ENCODE peak calls at places on chromosomes 5 and 9, in eight cellular contexts. G, Z, M, I, D, E, R and Y are unnamed samples.

GRCh38 chr5:123142957-123143356 is 53.9 kb downstream of the PRDM6 start:
- DNase-seq in Z (no peak), M (no peak), E (no peak), I (no peak), R (no peak), D (no peak), G (no peak), Y (no peak)

GRCh38 chr5:127980843-127981242 is 102.7 kb upstream of the SLC12A2 start:
- DNase-seq in Z (no peak), E (no peak), R (no peak), G (no peak), M (no peak), D (no peak), I (no peak), Y (no peak)

GRCh38 chr5:167764650-167765289 is 526.7 kb upstream of the WWC1 start:
- DNase-seq in Z (no peak), G (no peak), M (no peak), R (no peak), I (peak; percentile 23), E (no peak), D (no peak), Y (no peak)

GRCh38 chr9:33318781-33319180 is 28.5 kb downstream of the NFX1 start:
- DNase-seq in D (no peak), G (no peak), M (no peak), R (no peak), Z (no peak), E (no peak), I (no peak), Y (no peak)

GRCh38 chr5:69217154-69217731 is 17.4 kb upstream of the CDK7 start:
- DNase-seq in Z (no peak), E (no peak), R (peak; percentile 94), M (peak; percentile 89), D (no peak), I (no peak), G (no peak), Y (no peak)

GRCh38 chr5:151449288-151449687 is 1.9 kb downstream of the SLC36A1 start:
- DNase-seq in D (no peak), R (no peak), E (no peak), M (no peak), I (no peak), Z (no peak), G (no peak), Y (no peak)

GRCh38 chr9:135448570-135449180 is 30.9 kb upstream of the PPP1R26 start:
- DNase-seq in I (no peak), E (no peak), M (no peak), R (no peak), G (peak; percentile 27), Z (no peak), D (peak; percentile 31), Y (no peak)

GRCh38 chr5:127887282-127887681 is 184.1 kb downstream of the CCDC192 start:
- DNase-seq in D (no peak), G (no peak), Z (no peak), E (no peak), R (no peak), I (peak; percentile 13), M (no peak), Y (peak; percentile 8)

GRCh38 chr5:178116406-178116885 is 3.1 kb downstream of the N4BP3 start:
- DNase-seq in Z (no peak), R (peak; percentile 22), E (peak; percentile 79), I (no peak), D (no peak), M (no peak), G (no peak), Y (no peak)

GRCh38 chr9:69023650-69024049 is 9.7 kb upstream of the PRKACG start:
- DNase-seq in Z (no peak), I (no peak), D (no peak), G (no peak), E (no peak), R (no peak), M (no peak), Y (no peak)

GRCh38 chr5:9613360-9613759 is 16.8 kb downstream of the TAS2R1 start:
- DNase-seq in E (no peak), G (no peak), I (no peak), M (no peak), D (no peak), R (no peak), Z (no peak), Y (no peak)

GRCh38 chr9:9846538-9846937 is 766.3 kb downstream of the PTPRD start:
- DNase-seq in D (no peak), Z (no peak), E (no peak), I (no peak), M (no peak), G (no peak), R (no peak), Y (no peak)

GRCh38 chr9:130354806-130355205 is 89.2 kb downstream of the HMCN2 start:
- DNase-seq in M (no peak), E (no peak), R (no peak), G (no peak), Z (no peak), D (no peak), I (no peak), Y (no peak)

GRCh38 chr5:65867509-65868195 is 58.7 kb upstream of the ERBIN start:
- DNase-seq in M (no peak), R (no peak), Z (no peak), I (peak; percentile 66), E (no peak), G (no peak), D (no peak), Y (no peak)

GRCh38 chr9:23683021-23683431 is 143.0 kb downstream of the ELAVL2 start:
- DNase-seq in R (no peak), D (no peak), E (no peak), I (peak; percentile 11), G (no peak), Z (no peak), M (no peak), Y (peak; percentile 39)

GRCh38 chr9:127452481-127453092 is 1.3 kb downstream of the LRSAM1 start:
- DNase-seq in Z (no peak), G (no peak), M (no peak), I (no peak), D (no peak), E (no peak), R (no peak), Y (no peak)

GRCh38 chr5:93053825-93054224 is 527.2 kb downstream of the NR2F1-AS1 start:
- DNase-seq in R (no peak), E (no peak), M (no peak), Z (peak; percentile 55), I (no peak), G (no peak), D (no peak), Y (no peak)

GRCh38 chr5:100803391-100803790 is 99.7 kb downstream of the ST8SIA4 start:
- DNase-seq in G (no peak), I (no peak), R (no peak), M (no peak), E (no peak), D (peak; percentile 9), Z (peak; percentile 24), Y (no peak)

GRCh38 chr5:9947231-9947693 is 302.4 kb downstream of the ATPSCKMT start:
- DNase-seq in G (no peak), M (no peak), R (no peak), D (no peak), Z (no peak), E (no peak), I (peak; percentile 87), Y (no peak)

GRCh38 chr5:154541553-154541952 is 63.5 kb upstream of the HAND1 start:
- DNase-seq in R (no peak), I (no peak), G (no peak), Z (no peak), E (no peak), D (no peak), M (no peak), Y (no peak)

GRCh38 chr5:110008131-110008530 is 318.4 kb downstream of the MAN2A1 start:
- DNase-seq in Z (no peak), G (no peak), R (no peak), I (no peak), D (no peak), E (no peak), M (no peak), Y (no peak)

GRCh38 chr5:39270172-39270848 is 50.9 kb upstream of the FYB1 start:
- DNase-seq in R (no peak), Z (no peak), D (no peak), M (no peak), E (no peak), I (no peak), G (no peak), Y (no peak)

GRCh38 chr5:135886136-135886535 is 9.5 kb downstream of the IL9 start:
- DNase-seq in Z (no peak), E (no peak), M (no peak), D (no peak), R (no peak), I (no peak), G (no peak), Y (no peak)

GRCh38 chr5:71810023-71810422 is 90.9 kb downstream of the CARTPT start:
- DNase-seq in I (no peak), E (no peak), G (no peak), M (no peak), Z (no peak), D (no peak), R (no peak), Y (no peak)

GRCh38 chr9:97415146-97415545 is 3.2 kb downstream of the TDRD7 start:
- DNase-seq in D (no peak), G (no peak), Z (no peak), R (no peak), I (no peak), E (no peak), M (no peak), Y (no peak)

GRCh38 chr5:42952575-42952974 is 87.5 kb downstream of the ANXA2R start:
- DNase-seq in I (no peak), R (no peak), G (no peak), Z (no peak), M (no peak), E (no peak), D (no peak), Y (no peak)

GRCh38 chr5:87121315-87122170 is 146.1 kb upstream of the RASA1 start:
- DNase-seq in E (peak; percentile 28), R (peak; percentile 91), Z (peak; percentile 66), I (peak; percentile 91), G (no peak), D (peak; percentile 15), M (no peak), Y (no peak)

GRCh38 chr5:10286552-10287227 is 21.0 kb downstream of the CMBL start:
- DNase-seq in M (no peak), D (peak; percentile 69), R (no peak), G (no peak), Z (no peak), E (no peak), I (no peak), Y (no peak)

GRCh38 chr9:27367922-27368316 is 71.0 kb upstream of the EQTN start:
- DNase-seq in R (no peak), M (no peak), I (no peak), G (no peak), Z (no peak), E (no peak), D (no peak), Y (no peak)

GRCh38 chr9:121201045-121201737 is 478 bp downstream of the RAB14 start:
- DNase-seq in D (peak; percentile 41), M (peak; percentile 15), G (peak; percentile 85), R (no peak), E (peak; percentile 57), Z (no peak), I (no peak), Y (peak; percentile 14)

GRCh38 chr9:113682297-113682771 is 193.8 kb upstream of the ZNF618 start:
- DNase-seq in D (peak; percentile 65), M (peak; percentile 50), I (peak; percentile 52), R (peak; percentile 61), Z (peak; percentile 76), G (peak; percentile 90), E (no peak), Y (peak; percentile 38)

GRCh38 chr9:130833324-130833990 is 1.6 kb upstream of the ABL1 start:
- DNase-seq in Z (no peak), I (no peak), M (no peak), G (no peak), R (no peak), E (no peak), D (no peak), Y (no peak)

GRCh38 chr5:40224421-40224820 is 455.3 kb upstream of the PTGER4 start:
- DNase-seq in Z (no peak), D (no peak), M (no peak), G (no peak), E (no peak), R (no peak), I (no peak), Y (no peak)

GRCh38 chr5:35063386-35063785 is 15.6 kb upstream of the AGXT2 start:
- DNase-seq in D (no peak), Z (no peak), E (no peak), R (no peak), G (no peak), I (no peak), M (no peak), Y (no peak)